ENCODE peak calls at places on chromosome 22, in nine cellular contexts. U is body of pancreas, J is GM12892, F is tibial nerve, H is GM12891, D is breast epithelium, B is IMR-90, K is heart left ventricle, C is NB4. X is an unnamed sample.
A peak's percentile ranks its signal among the peaks of the same experiment; 100 is the strongest.

GRCh38 chr22:29225422-29226090 is 19.9 kb downstream of the EMID1 start:
- DNase-seq in U (peak; percentile 45), J (no peak), F (peak; percentile 60), H (peak; percentile 18), D (no peak), B (peak; percentile 42), K (peak; percentile 62), C (no peak), X (no peak)

GRCh38 chr22:47233316-47234243 is 471.1 kb downstream of the TBC1D22A start:
- DNase-seq in U (no peak), J (no peak), F (no peak), H (no peak), D (no peak), B (no peak), K (no peak), C (no peak), X (no peak)

GRCh38 chr22:43849731-43850130 is 12.6 kb downstream of the SULT4A1 start:
- DNase-seq in U (no peak), J (no peak), F (peak; percentile 4), H (no peak), D (no peak), B (no peak), K (no peak), C (no peak), X (no peak)

GRCh38 chr22:49480896-49481650 is 346.6 kb downstream of the BRD1 start:
- DNase-seq in U (no peak), J (no peak), F (no peak), H (no peak), D (no peak), B (no peak), K (no peak), C (peak; percentile 54), X (no peak)

GRCh38 chr22:46352691-46353386 is 17.3 kb downstream of the TRMU start:
- DNase-seq in U (peak; percentile 95), J (no peak), F (no peak), H (no peak), D (no peak), B (peak; percentile 26), K (peak; percentile 92), C (peak; percentile 82), X (no peak)

GRCh38 chr22:45207533-45207932 is 33.2 kb downstream of the KIAA0930 start:
- DNase-seq in U (no peak), J (no peak), F (no peak), H (no peak), D (no peak), B (no peak), K (no peak), C (no peak), X (no peak)

GRCh38 chr22:27416553-27417427 is 384.8 kb downstream of the MN1 start:
- DNase-seq in U (no peak), J (no peak), F (no peak), H (no peak), D (no peak), B (peak; percentile 88), K (no peak), C (no peak), X (peak; percentile 90)

GRCh38 chr22:24176040-24176439 is 5.2 kb upstream of the SUSD2 start:
- DNase-seq in U (no peak), J (no peak), F (no peak), H (no peak), D (no peak), B (no peak), K (no peak), C (no peak), X (no peak)

GRCh38 chr22:31846161-31847115 is 92.6 kb downstream of the DEPDC5 start:
- DNase-seq in U (no peak), J (peak; percentile 33), F (no peak), H (no peak), D (no peak), B (peak; percentile 96), K (no peak), C (peak; percentile 11), X (peak; percentile 53)

GRCh38 chr22:46148885-46149492 is 1.3 kb upstream of the PPARA start:
- DNase-seq in U (peak; percentile 15), J (no peak), F (no peak), H (no peak), D (no peak), B (no peak), K (no peak), C (peak; percentile 19), X (no peak)

GRCh38 chr22:46079861-46080821 is 70.2 kb upstream of the PPARA start:
- DNase-seq in U (peak; percentile 79), J (no peak), F (peak; percentile 81), H (no peak), D (peak; percentile 89), B (no peak), K (peak; percentile 89), C (no peak), X (no peak)

GRCh38 chr22:27003301-27003700 is 345.9 kb downstream of the MIAT start:
- DNase-seq in U (no peak), J (no peak), F (no peak), H (no peak), D (no peak), B (no peak), K (no peak), C (no peak), X (no peak)

GRCh38 chr22:50447576-50448551 is 27.0 kb downstream of the SBF1 start:
- DNase-seq in U (no peak), J (no peak), F (no peak), H (no peak), D (no peak), B (no peak), K (peak; percentile 23), C (no peak), X (no peak)

GRCh38 chr22:37745548-37746365 is 48.9 kb downstream of the TRIOBP start:
- DNase-seq in U (peak; percentile 92), J (peak; percentile 94), F (peak; percentile 86), H (peak; percentile 97), D (peak; percentile 88), B (peak; percentile 84), K (peak; percentile 94), C (peak; percentile 93), X (peak; percentile 95)

GRCh38 chr22:37748659-37749058 is 51.8 kb downstream of the TRIOBP start:
- DNase-seq in U (no peak), J (no peak), F (no peak), H (no peak), D (no peak), B (no peak), K (peak; percentile 22), C (no peak), X (no peak)

GRCh38 chr22:37747715-37748100 is 50.9 kb downstream of the TRIOBP start:
- DNase-seq in U (no peak), J (no peak), F (no peak), H (no peak), D (no peak), B (no peak), K (no peak), C (no peak), X (no peak)

GRCh38 chr22:37746366-37747089 is 49.7 kb downstream of the TRIOBP start:
- DNase-seq in U (no peak), J (peak; percentile 53), F (no peak), H (peak; percentile 50), D (no peak), B (no peak), K (peak; percentile 49), C (peak; percentile 36), X (peak; percentile 48)

GRCh38 chr22:37747090-37747714 is 50.4 kb downstream of the TRIOBP start:
- DNase-seq in U (no peak), J (no peak), F (no peak), H (no peak), D (no peak), B (peak; percentile 66), K (peak; percentile 81), C (peak; percentile 41), X (peak; percentile 59)
- TF ChIP-seq POLR2A in U (no peak), J (no peak), F (no peak), H (no peak), D (no peak), B (peak; percentile 66), K (no peak), C (no peak), X (no peak)

GRCh38 chr22:21800552-21801303 is 65.1 kb upstream of the YPEL1 start:
- DNase-seq in U (no peak), J (no peak), F (no peak), H (no peak), D (no peak), B (no peak), K (no peak), C (no peak), X (no peak)
- TF ChIP-seq POLR2A in U (no peak), J (no peak), F (no peak), H (no peak), D (no peak), B (no peak), K (no peak), C (no peak), X (no peak)

DNA sequence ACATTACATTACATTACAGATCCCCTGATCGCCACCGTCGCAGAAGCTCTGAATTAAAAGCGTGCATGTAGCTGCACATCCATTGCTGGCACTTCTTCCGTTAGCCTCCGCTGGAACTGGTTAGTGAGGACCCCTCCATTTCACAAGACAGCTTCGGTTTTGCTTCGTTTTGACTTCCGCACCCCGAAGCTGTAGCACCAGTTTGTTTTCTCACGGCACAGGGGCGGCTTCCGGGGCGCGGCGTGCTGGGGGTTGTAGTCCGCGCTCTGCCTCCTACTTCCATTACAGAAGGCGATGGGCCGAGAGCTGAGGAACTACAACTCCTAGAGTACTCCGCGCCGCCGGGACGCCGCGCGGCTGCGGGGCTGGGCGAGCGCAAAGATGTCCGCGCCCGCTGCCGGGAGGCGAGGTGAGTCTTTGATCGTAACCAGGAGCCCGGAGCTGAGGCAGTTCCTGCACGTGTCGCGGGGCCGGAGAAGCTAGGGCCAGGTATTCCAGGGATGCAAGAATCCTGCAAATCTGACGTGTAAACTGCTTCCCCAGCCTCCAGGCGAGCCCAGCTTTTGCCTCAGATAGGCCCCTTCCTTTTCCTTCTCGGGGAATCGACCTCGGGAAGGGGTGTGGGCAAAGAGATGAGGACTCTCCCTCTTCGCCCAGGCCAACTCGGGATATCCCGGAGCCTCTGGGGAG is at the start of gene PEX26:
- DNase-seq in U (peak; percentile 97), J (peak; percentile 88), F (peak; percentile 89), H (peak; percentile 87), D (peak; percentile 95), B (peak; percentile 95), K (peak; percentile 95), C (peak; percentile 98), X (peak; percentile 96)
- TF ChIP-seq POLR2A in U (peak; percentile 83), J (peak; percentile 89), F (no peak), H (peak; percentile 91), D (no peak), B (no peak), K (no peak), C (peak; percentile 32), X (peak; percentile 76)

GRCh38 chr22:30424471-30425326 is 869 bp upstream of the MTFP1 start:
- DNase-seq in U (no peak), J (no peak), F (no peak), H (no peak), D (no peak), B (peak; percentile 28), K (no peak), C (no peak), X (peak; percentile 73)

GRCh38 chr22:30422481-30423295 is 2.9 kb upstream of the MTFP1 start:
- DNase-seq in U (peak; percentile 88), J (no peak), F (peak; percentile 60), H (no peak), D (peak; percentile 71), B (peak; percentile 95), K (peak; percentile 89), C (peak; percentile 74), X (peak; percentile 87)

GRCh38 chr22:30421695-30422480 is 3.7 kb upstream of the MTFP1 start:
- DNase-seq in U (no peak), J (no peak), F (no peak), H (no peak), D (no peak), B (no peak), K (no peak), C (no peak), X (peak; percentile 91)

GRCh38 chr22:30423959-30424380 is 1.6 kb upstream of the MTFP1 start:
- DNase-seq in U (peak; percentile 100), J (peak; percentile 94), F (peak; percentile 98), H (peak; percentile 91), D (peak; percentile 99), B (peak; percentile 100), K (peak; percentile 99), C (peak; percentile 99), X (peak; percentile 100)

GRCh38 chr22:30423296-30423958 is 2.1 kb upstream of the MTFP1 start:
- DNase-seq in U (no peak), J (peak; percentile 47), F (no peak), H (no peak), D (peak; percentile 58), B (no peak), K (no peak), C (peak; percentile 63), X (peak; percentile 79)
- TF ChIP-seq POLR2A in U (peak; percentile 95), J (peak; percentile 67), F (peak; percentile 90), H (peak; percentile 87), D (peak; percentile 90), B (peak; percentile 78), K (no peak), C (peak; percentile 74), X (no peak)